ENCODE peak calls at places on chromosomes 11 and 22, in seven cellular contexts. X is NCI-H1694 treated with DMSO at 0.1 percent for 48 hours, S is right lobe of liver, A is NCI-H187, H is fibroblast of the aortic adventitia, P is neural crest cell, V is AG08395. T is an unnamed sample.

GRCh38 chr11:123645576-123645975 is 8.8 kb downstream of the SCN3B start:
- DNase-seq in S (no peak), P (no peak), X (no peak), A (no peak), H (no peak), V (no peak), T (no peak)

GRCh38 chr22:38068641-38069371 is 11.6 kb downstream of the PICK1 start:
- DNase-seq in S (peak; percentile 23), X (no peak), H (no peak), P (no peak), A (no peak), V (no peak), T (no peak)

GRCh38 chr11:11789735-11790369 is 51.9 kb upstream of the USP47 start:
- DNase-seq in V (peak; percentile 28), X (no peak), A (no peak), S (no peak), P (peak; percentile 20), H (peak; percentile 31), T (no peak)

GRCh38 chr11:111814567-111814966 is 48.4 kb upstream of the PPP2R1B start:
- DNase-seq in P (no peak), H (peak; percentile 30), A (no peak), V (no peak), X (peak; percentile 20), S (no peak), T (no peak)

GRCh38 chr11:1276866-1277615 is 32.4 kb downstream of the TOLLIP start:
- DNase-seq in X (no peak), S (peak; percentile 41), P (no peak), V (no peak), H (no peak), A (no peak), T (no peak)

GRCh38 chr22:20401376-20402020 is 7.5 kb downstream of the ZNF74 start:
- DNase-seq in X (no peak), V (no peak), S (no peak), H (no peak), A (no peak), P (no peak), T (no peak)

GRCh38 chr11:58024601-58025091 is 965 bp downstream of the OR9Q1 start:
- DNase-seq in S (peak; percentile 66), P (no peak), X (no peak), A (no peak), V (peak; percentile 49), H (peak; percentile 55), T (peak; percentile 61)

GRCh38 chr11:40514124-40514523 is 945.3 kb downstream of the LRRC4C start:
- DNase-seq in V (no peak), P (no peak), S (no peak), A (no peak), X (no peak), H (no peak), T (no peak)